ENCODE peak calls at places on chromosomes 3 and 15, in five cellular contexts. U is upper lobe of left lung, X is WERI-Rb-1, G is tibial nerve, H is HCT116. J is an unnamed sample.
A peak's percentile ranks its signal among the peaks of the same experiment; 100 is the strongest.

GRCh38 chr3:196883361-196883760 is 15.6 kb downstream of the SENP5 start:
- DNase-seq in G (no peak), U (no peak), X (no peak), H (no peak), J (no peak)

GRCh38 chr3:113885050-113885449 is 46.5 kb downstream of the GRAMD1C start:
- DNase-seq in G (no peak), X (no peak), H (no peak), U (no peak), J (no peak)

GRCh38 chr3:126124148-126124868 is 40.4 kb upstream of the SLC41A3 start:
- DNase-seq in X (peak; percentile 4), G (no peak), H (no peak), U (peak; percentile 14), J (no peak)

GRCh38 chr3:155890671-155891190 is 20.3 kb downstream of the GMPS start:
- DNase-seq in U (no peak), X (no peak), G (no peak), H (no peak), J (no peak)

GRCh38 chr3:66485291-66485968 is 15.4 kb downstream of the LRIG1 start:
- DNase-seq in X (no peak), G (no peak), U (no peak), H (no peak), J (peak; percentile 5)

GRCh38 chr3:52099006-52099405 is 42.6 kb upstream of the DUSP7 start:
- DNase-seq in H (no peak), G (no peak), U (peak; percentile 81), X (no peak), J (no peak)

GRCh38 chr3:195570344-195570743 is 13.4 kb downstream of the APOD start:
- DNase-seq in H (no peak), U (no peak), G (no peak), X (no peak), J (no peak)

GRCh38 chr3:143832433-143832832 is 15.8 kb downstream of the SLC9A9 start:
- DNase-seq in X (no peak), U (no peak), H (no peak), G (no peak), J (no peak)

GRCh38 chr3:76941376-76941775 is 98.5 kb upstream of the ROBO2 start:
- DNase-seq in X (no peak), H (no peak), G (no peak), U (no peak), J (no peak)

GRCh38 chr3:149955449-149955848 is 15.2 kb downstream of the PFN2 start:
- DNase-seq in H (no peak), G (no peak), U (no peak), X (no peak), J (no peak)

GRCh38 chr3:50539887-50540286 is 27.7 kb downstream of the C3orf18 start:
- DNase-seq in H (no peak), G (no peak), U (no peak), X (no peak), J (no peak)

GRCh38 chr3:38348903-38349302 is 2.3 kb downstream of the XYLB start:
- DNase-seq in H (no peak), U (peak; percentile 54), G (no peak), X (no peak), J (no peak)

GRCh38 chr3:179671709-179672337 is 19.0 kb downstream of the USP13 start:
- DNase-seq in H (no peak), U (no peak), G (no peak), X (no peak), J (no peak)

GRCh38 chr3:112647122-112647521 is 6.2 kb upstream of the CCDC80 start:
- DNase-seq in G (no peak), U (no peak), X (no peak), H (no peak), J (no peak)

DNA sequence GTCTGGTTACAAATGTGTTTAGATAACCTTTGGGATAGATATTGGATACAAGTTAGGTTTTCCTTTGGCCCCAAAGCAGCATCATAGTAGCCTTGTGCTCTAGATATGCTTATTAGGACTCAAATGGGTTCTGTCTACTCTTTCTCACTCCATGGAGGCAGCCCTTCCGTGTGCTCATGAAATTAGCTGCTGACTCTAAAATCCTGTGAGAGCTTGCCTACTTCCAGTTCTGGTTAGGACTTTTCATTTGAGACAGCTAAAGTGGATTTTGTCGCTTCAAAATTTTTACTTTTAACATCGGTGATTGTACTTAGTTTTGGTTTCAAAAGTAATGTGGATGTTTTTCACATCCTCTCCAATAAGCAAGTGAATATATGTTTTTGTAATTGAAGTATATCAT is 1.6 kb downstream of the CDV3 start:
- DNase-seq in U (no peak), H (no peak), G (no peak), X (no peak), J (no peak)
- H3K27ac ChIP-seq in U (peak overlapping the region; percentile 96), H (peak overlapping the region; percentile 96), G (peak overlapping the region; percentile 98), X (no peak overlapping the region), J (peak overlapping the region; percentile 98)

DNA sequence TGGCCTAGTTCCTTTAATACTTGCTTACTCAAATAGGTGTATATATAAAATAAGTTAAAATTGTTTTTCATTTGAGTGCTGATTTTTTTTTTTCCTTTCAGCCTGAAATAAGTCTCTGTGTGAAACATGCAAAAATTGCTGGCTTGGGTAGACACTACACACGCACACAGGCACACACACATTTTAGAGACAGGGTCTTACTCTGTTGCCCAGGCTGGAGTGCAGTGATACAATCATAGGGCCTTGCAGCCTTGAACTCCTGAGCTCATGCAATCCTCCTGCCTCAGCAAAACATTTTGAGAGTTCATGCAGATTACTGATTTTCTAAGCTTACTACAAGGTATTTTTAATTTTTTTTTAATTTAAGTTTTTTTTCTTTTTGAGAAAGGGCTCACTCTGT is 12.7 kb upstream of the RFC4 start:
- DNase-seq in H (no peak), G (no peak), X (no peak), U (no peak), J (no peak)
- TF ChIP-seq CTCF in H (no peak), G (no peak), X (no peak), U (no peak), J (no peak)

DNA sequence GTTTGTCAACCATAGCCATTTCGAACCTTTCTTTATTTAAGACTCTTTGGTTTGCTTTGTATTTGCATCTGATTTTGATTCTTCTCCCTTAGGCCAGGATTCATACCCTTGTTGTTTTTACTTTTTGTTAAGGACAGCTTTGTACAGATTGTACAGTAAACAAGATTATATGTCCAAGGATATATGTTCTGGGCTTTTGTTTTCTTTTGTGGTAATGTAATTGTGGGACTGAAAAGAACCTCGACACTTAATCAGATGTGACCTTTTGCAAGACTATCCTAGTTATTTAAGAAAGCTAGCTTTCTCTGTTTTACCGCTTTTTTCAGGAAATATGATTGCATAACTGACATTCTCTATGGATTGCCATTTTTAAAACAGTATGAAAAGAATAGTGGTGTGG is 67.0 kb upstream of the SAMMSON start:
- DNase-seq in U (no peak), G (no peak), X (no peak), H (no peak), J (no peak)
- H3K4me3 ChIP-seq in U (no peak overlapping the region), G (no peak overlapping the region), X (no peak overlapping the region), H (no peak overlapping the region), J (no peak overlapping the region)

GRCh38 chr15:70096215-70096974 is 1.3 kb downstream of the TLE3 start:
- DNase-seq in U (peak; percentile 58), X (no peak), H (no peak), G (peak; percentile 37), J (no peak)

GRCh38 chr15:70093481-70094309 is 4.0 kb downstream of the TLE3 start:
- DNase-seq in U (peak; percentile 50), G (no peak), H (no peak), X (no peak), J (no peak)

GRCh38 chr15:70093070-70093469 is 4.6 kb downstream of the TLE3 start:
- DNase-seq in U (no peak), G (no peak), H (no peak), X (no peak), J (no peak)

GRCh38 chr15:70095387-70096214 is 2.1 kb downstream of the TLE3 start:
- DNase-seq in U (peak; percentile 49), H (no peak), X (peak; percentile 57), G (no peak), J (no peak)

GRCh38 chr15:70094690-70095311 is 2.9 kb downstream of the TLE3 start:
- DNase-seq in H (no peak), X (no peak), G (no peak), U (peak; percentile 44), J (no peak)
- H3K27ac ChIP-seq in H (no peak overlapping the region), X (peak overlapping the region; percentile 89), G (peak overlapping the region; percentile 98), U (peak overlapping the region; percentile 97), J (peak overlapping the region; percentile 97)

DNA sequence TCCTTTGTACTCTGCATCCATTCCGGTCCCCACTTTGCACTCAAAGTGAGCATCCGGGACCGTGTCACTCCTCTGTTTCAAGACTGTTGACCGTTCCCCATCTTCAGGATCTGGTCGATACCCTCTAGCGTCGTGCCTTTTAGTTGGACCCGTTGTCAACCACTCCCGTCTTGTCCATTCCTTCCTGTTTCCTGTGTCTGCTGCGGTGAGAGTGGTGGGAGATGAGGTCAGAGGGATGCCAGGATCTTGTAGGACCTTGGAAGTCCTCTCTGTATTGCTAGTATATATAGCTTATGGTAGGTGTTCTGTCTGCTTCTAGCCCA is 624 bp downstream of the BRK1 start:
- DNase-seq in X (no peak), G (no peak), H (no peak), U (no peak), J (no peak)
- TF ChIP-seq CTCF in X (no peak), G (no peak), H (no peak), U (no peak), J (no peak)

GRCh38 chr3:72354486-72354885 is 493.8 kb downstream of the SHQ1 start:
- DNase-seq in G (no peak), X (no peak), U (no peak), H (no peak), J (no peak)

GRCh38 chr3:72355168-72355567 is 493.1 kb downstream of the SHQ1 start:
- DNase-seq in H (no peak), X (no peak), U (no peak), G (no peak), J (no peak)

GRCh38 chr3:72351536-72351935 is 496.7 kb downstream of the SHQ1 start:
- DNase-seq in G (no peak), X (no peak), U (no peak), H (no peak), J (no peak)

GRCh38 chr3:72352176-72352575 is 496.1 kb downstream of the SHQ1 start:
- DNase-seq in U (no peak), G (no peak), X (no peak), H (no peak), J (no peak)

DNA sequence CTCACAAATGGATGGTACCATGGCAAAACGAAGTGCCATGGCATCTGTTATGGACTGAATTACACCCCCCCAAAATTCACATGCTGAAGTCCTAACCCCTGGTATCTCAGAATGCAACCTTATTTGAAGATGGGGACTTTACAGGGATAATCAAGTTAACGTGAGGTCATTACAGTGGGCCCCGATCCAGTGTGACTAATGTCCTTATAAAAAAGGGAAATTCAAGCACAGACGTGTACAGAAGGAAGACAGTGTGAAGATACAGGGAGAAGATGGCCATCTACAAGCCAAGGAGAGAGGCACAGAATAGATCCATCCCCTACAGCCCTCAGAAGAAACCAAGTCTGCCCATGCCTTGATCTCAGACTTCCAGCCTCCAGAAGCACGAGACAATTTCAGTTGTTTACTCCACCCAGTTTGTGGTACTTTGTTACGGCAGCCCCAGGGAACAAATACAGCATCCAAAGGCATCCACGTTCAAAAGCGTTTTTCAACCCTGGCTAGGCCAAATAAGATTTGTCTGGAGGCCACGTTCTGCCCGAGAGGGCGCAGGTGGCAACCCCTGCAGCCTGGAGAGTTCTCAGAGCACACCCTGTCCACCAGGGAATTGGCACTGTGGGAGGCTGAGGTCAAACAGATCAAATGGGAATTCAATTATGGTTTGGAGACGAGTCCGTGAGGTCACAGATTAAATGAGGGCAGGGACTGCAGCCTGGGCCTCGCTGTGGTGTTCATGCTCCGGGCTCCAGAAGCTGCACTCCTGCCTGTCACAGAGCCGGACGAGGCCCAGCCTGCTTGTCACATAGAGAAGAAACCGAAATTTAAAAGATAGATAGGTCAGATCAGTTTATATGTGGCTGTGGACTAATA is 494.8 kb downstream of the SHQ1 start:
- DNase-seq in H (no peak), G (no peak), U (no peak), X (peak; percentile 42), J (no peak)
- H3K4me3 ChIP-seq in H (no peak overlapping the region), G (no peak overlapping the region), U (no peak overlapping the region), X (no peak overlapping the region), J (no peak overlapping the region)